ENCODE peak calls at places on chromosome 14, in four cellular contexts. One of them, this sample, is unnamed.

GRCh38 chr14:77607741-77608302 is 8.6 kb downstream of the SPTLC2 start:
- DNase-seq in neuronal stem cell: no peak
- DNase-seq in CD4-positive, alpha-beta memory T cell: no peak
- DNase-seq in CD8-positive, alpha-beta T cell: no peak
- DNase-seq in this sample: no peak

GRCh38 chr14:54312166-54312801 is 84.5 kb upstream of the CDKN3 start:
- DNase-seq in neuronal stem cell: no peak
- DNase-seq in CD4-positive, alpha-beta memory T cell: no peak
- DNase-seq in CD8-positive, alpha-beta T cell: no peak
- DNase-seq in this sample: no peak

GRCh38 chr14:33954016-33954598 is 3.2 kb upstream of the EGLN3 start:
- DNase-seq in neuronal stem cell: no peak
- DNase-seq in CD4-positive, alpha-beta memory T cell: no peak
- DNase-seq in CD8-positive, alpha-beta T cell: no peak
- DNase-seq in this sample: no peak

GRCh38 chr14:104228716-104229620 is 90.6 kb downstream of the KIF26A start:
- DNase-seq in neuronal stem cell: no peak
- DNase-seq in CD4-positive, alpha-beta memory T cell: no peak
- DNase-seq in CD8-positive, alpha-beta T cell: no peak
- DNase-seq in this sample: no peak

GRCh38 chr14:74543771-74544170 is 50.2 kb downstream of the ISCA2 start:
- DNase-seq in neuronal stem cell: no peak
- DNase-seq in CD4-positive, alpha-beta memory T cell: no peak
- DNase-seq in CD8-positive, alpha-beta T cell: no peak
- DNase-seq in this sample: no peak

GRCh38 chr14:88323086-88323519 is at the start of gene KCNK10:
- DNase-seq in neuronal stem cell: no peak
- DNase-seq in CD4-positive, alpha-beta memory T cell: no peak
- DNase-seq in CD8-positive, alpha-beta T cell: no peak
- DNase-seq in this sample: no peak

GRCh38 chr14:24984846-24985589 is 64.9 kb downstream of the STXBP6 start:
- DNase-seq in neuronal stem cell: no peak
- DNase-seq in CD4-positive, alpha-beta memory T cell: no peak
- DNase-seq in CD8-positive, alpha-beta T cell: no peak
- DNase-seq in this sample: peak; percentile 78

GRCh38 chr14:90023176-90023896 is 38.5 kb upstream of the KCNK13 start:
- DNase-seq in neuronal stem cell: no peak
- DNase-seq in CD4-positive, alpha-beta memory T cell: no peak
- DNase-seq in CD8-positive, alpha-beta T cell: no peak
- DNase-seq in this sample: no peak

GRCh38 chr14:59275668-59276067 is 87.2 kb downstream of the DAAM1 start:
- DNase-seq in neuronal stem cell: no peak
- DNase-seq in CD4-positive, alpha-beta memory T cell: no peak
- DNase-seq in CD8-positive, alpha-beta T cell: no peak
- DNase-seq in this sample: no peak

GRCh38 chr14:99730876-99731351 is 46.8 kb downstream of the CYP46A1 start:
- DNase-seq in neuronal stem cell: no peak
- DNase-seq in CD4-positive, alpha-beta memory T cell: no peak
- DNase-seq in CD8-positive, alpha-beta T cell: no peak
- DNase-seq in this sample: peak; percentile 71

GRCh38 chr14:105023791-105024480 is 3.1 kb upstream of the CDCA4 start:
- DNase-seq in neuronal stem cell: no peak
- DNase-seq in CD4-positive, alpha-beta memory T cell: no peak
- DNase-seq in CD8-positive, alpha-beta T cell: no peak
- DNase-seq in this sample: no peak

GRCh38 chr14:75435473-75435872 is 7.7 kb downstream of the JDP2 start:
- DNase-seq in neuronal stem cell: no peak
- DNase-seq in CD4-positive, alpha-beta memory T cell: no peak
- DNase-seq in CD8-positive, alpha-beta T cell: no peak
- DNase-seq in this sample: no peak

GRCh38 chr14:24325131-24325530 is 9.7 kb downstream of the ADCY4 start:
- DNase-seq in neuronal stem cell: no peak
- DNase-seq in CD4-positive, alpha-beta memory T cell: no peak
- DNase-seq in CD8-positive, alpha-beta T cell: no peak
- DNase-seq in this sample: no peak

GRCh38 chr14:106831322-106831720 is 1304.9 kb downstream of the TMEM121 start:
- DNase-seq in neuronal stem cell: no peak
- DNase-seq in CD4-positive, alpha-beta memory T cell: peak; percentile 32
- DNase-seq in CD8-positive, alpha-beta T cell: peak; percentile 66
- DNase-seq in this sample: no peak

GRCh38 chr14:37150414-37150813 is 22.0 kb downstream of the SLC25A21 start:
- DNase-seq in neuronal stem cell: no peak
- DNase-seq in CD4-positive, alpha-beta memory T cell: no peak
- DNase-seq in CD8-positive, alpha-beta T cell: no peak
- DNase-seq in this sample: no peak

GRCh38 chr14:99531221-99532096 is 50.2 kb downstream of the CCNK start:
- DNase-seq in neuronal stem cell: peak; percentile 56
- DNase-seq in CD4-positive, alpha-beta memory T cell: no peak
- DNase-seq in CD8-positive, alpha-beta T cell: no peak
- DNase-seq in this sample: no peak

GRCh38 chr14:61281186-61281676 is at the start of gene TMEM30B:
- DNase-seq in neuronal stem cell: no peak
- DNase-seq in CD4-positive, alpha-beta memory T cell: no peak
- DNase-seq in CD8-positive, alpha-beta T cell: peak; percentile 54
- DNase-seq in this sample: no peak

GRCh38 chr14:64682173-64682710 is 22.0 kb upstream of the PLEKHG3 start:
- DNase-seq in neuronal stem cell: no peak
- DNase-seq in CD4-positive, alpha-beta memory T cell: no peak
- DNase-seq in CD8-positive, alpha-beta T cell: no peak
- DNase-seq in this sample: peak; percentile 88

GRCh38 chr14:89673499-89674225 is 256.6 kb upstream of the FOXN3 start:
- DNase-seq in neuronal stem cell: no peak
- DNase-seq in CD4-positive, alpha-beta memory T cell: no peak
- DNase-seq in CD8-positive, alpha-beta T cell: no peak
- DNase-seq in this sample: no peak

GRCh38 chr14:96574633-96575191 is 72.5 kb downstream of the PAPOLA start:
- DNase-seq in neuronal stem cell: no peak
- DNase-seq in CD4-positive, alpha-beta memory T cell: no peak
- DNase-seq in CD8-positive, alpha-beta T cell: no peak
- DNase-seq in this sample: no peak

GRCh38 chr14:92589213-92589852 is 75.8 kb downstream of the RIN3 start:
- DNase-seq in neuronal stem cell: no peak
- DNase-seq in CD4-positive, alpha-beta memory T cell: no peak
- DNase-seq in CD8-positive, alpha-beta T cell: no peak
- DNase-seq in this sample: peak; percentile 56

GRCh38 chr14:104893435-104894207 is 28.6 kb downstream of the CEP170B start:
- DNase-seq in neuronal stem cell: no peak
- DNase-seq in CD4-positive, alpha-beta memory T cell: no peak
- DNase-seq in CD8-positive, alpha-beta T cell: no peak
- DNase-seq in this sample: peak; percentile 59

GRCh38 chr14:82694820-82695219 is 1161.2 kb upstream of the SEL1L start:
- DNase-seq in neuronal stem cell: no peak
- DNase-seq in CD4-positive, alpha-beta memory T cell: no peak
- DNase-seq in CD8-positive, alpha-beta T cell: no peak
- DNase-seq in this sample: no peak

GRCh38 chr14:45271858-45272537 is 19.0 kb upstream of the MIS18BP1 start:
- DNase-seq in neuronal stem cell: no peak
- DNase-seq in CD4-positive, alpha-beta memory T cell: no peak
- DNase-seq in CD8-positive, alpha-beta T cell: no peak
- DNase-seq in this sample: no peak

GRCh38 chr14:106586098-106586704 is 1059.8 kb downstream of the TMEM121 start:
- DNase-seq in neuronal stem cell: no peak
- DNase-seq in CD4-positive, alpha-beta memory T cell: peak; percentile 55
- DNase-seq in CD8-positive, alpha-beta T cell: peak; percentile 73
- DNase-seq in this sample: no peak

GRCh38 chr14:69812725-69813124 is 15.7 kb upstream of the SLC10A1 start:
- DNase-seq in neuronal stem cell: no peak
- DNase-seq in CD4-positive, alpha-beta memory T cell: no peak
- DNase-seq in CD8-positive, alpha-beta T cell: no peak
- DNase-seq in this sample: no peak

GRCh38 chr14:36271939-36272907 is 48.2 kb downstream of the MBIP start:
- DNase-seq in neuronal stem cell: no peak
- DNase-seq in CD4-positive, alpha-beta memory T cell: no peak
- DNase-seq in CD8-positive, alpha-beta T cell: no peak
- DNase-seq in this sample: no peak

GRCh38 chr14:63760014-63760413 is 32.1 kb upstream of the SGPP1 start:
- DNase-seq in neuronal stem cell: no peak
- DNase-seq in CD4-positive, alpha-beta memory T cell: no peak
- DNase-seq in CD8-positive, alpha-beta T cell: no peak
- DNase-seq in this sample: no peak

GRCh38 chr14:92890830-92891598 is 31.9 kb upstream of the CHGA start:
- DNase-seq in neuronal stem cell: no peak
- DNase-seq in CD4-positive, alpha-beta memory T cell: no peak
- DNase-seq in CD8-positive, alpha-beta T cell: no peak
- DNase-seq in this sample: no peak

GRCh38 chr14:77376380-77376770 is 519 bp downstream of the TMED8 start:
- DNase-seq in neuronal stem cell: peak; percentile 14
- DNase-seq in CD4-positive, alpha-beta memory T cell: no peak
- DNase-seq in CD8-positive, alpha-beta T cell: peak; percentile 25
- DNase-seq in this sample: no peak

GRCh38 chr14:52399886-52400599 is 85.9 kb downstream of the PTGER2 start:
- DNase-seq in neuronal stem cell: no peak
- DNase-seq in CD4-positive, alpha-beta memory T cell: no peak
- DNase-seq in CD8-positive, alpha-beta T cell: no peak
- DNase-seq in this sample: no peak

GRCh38 chr14:52397844-52398243 is 83.7 kb downstream of the PTGER2 start:
- DNase-seq in neuronal stem cell: no peak
- DNase-seq in CD4-positive, alpha-beta memory T cell: no peak
- DNase-seq in CD8-positive, alpha-beta T cell: no peak
- DNase-seq in this sample: no peak

GRCh38 chr14:52395728-52396127 is 81.6 kb downstream of the PTGER2 start:
- DNase-seq in neuronal stem cell: no peak
- DNase-seq in CD4-positive, alpha-beta memory T cell: no peak
- DNase-seq in CD8-positive, alpha-beta T cell: no peak
- DNase-seq in this sample: no peak

GRCh38 chr14:52400846-52401245 is 86.7 kb downstream of the PTGER2 start:
- DNase-seq in neuronal stem cell: no peak
- DNase-seq in CD4-positive, alpha-beta memory T cell: peak; percentile 58
- DNase-seq in CD8-positive, alpha-beta T cell: no peak
- DNase-seq in this sample: no peak

GRCh38 chr14:52399104-52399503 is 85.0 kb downstream of the PTGER2 start:
- DNase-seq in neuronal stem cell: no peak
- DNase-seq in CD4-positive, alpha-beta memory T cell: no peak
- DNase-seq in CD8-positive, alpha-beta T cell: no peak
- DNase-seq in this sample: no peak
- H3K27ac ChIP-seq in neuronal stem cell: no peak overlapping the region
- H3K27ac ChIP-seq in CD4-positive, alpha-beta memory T cell: no peak overlapping the region
- H3K27ac ChIP-seq in CD8-positive, alpha-beta T cell: no peak overlapping the region
- H3K27ac ChIP-seq in this sample: no peak overlapping the region

DNA sequence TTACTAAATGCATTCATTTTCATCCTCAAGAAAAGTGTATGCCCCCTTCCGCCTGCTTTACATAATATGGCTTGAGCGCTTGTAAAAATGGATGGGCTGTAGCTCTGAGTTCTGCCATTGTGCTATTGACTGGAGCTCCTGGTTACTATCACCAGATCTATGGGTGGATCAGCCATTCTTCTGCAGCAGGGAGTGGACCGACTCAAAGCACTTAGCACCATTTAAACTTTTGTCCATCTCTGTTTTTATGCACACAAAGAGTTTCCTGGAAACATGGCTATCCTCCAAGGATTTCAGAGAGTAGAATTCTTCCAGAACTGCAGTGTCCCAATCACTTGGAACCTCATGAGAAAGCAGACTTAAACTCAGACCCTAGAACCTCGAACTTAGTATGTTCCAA is 4.5 kb upstream of the NUMB start:
- DNase-seq in neuronal stem cell: no peak
- DNase-seq in CD4-positive, alpha-beta memory T cell: no peak
- DNase-seq in CD8-positive, alpha-beta T cell: no peak
- DNase-seq in this sample: no peak
- H3K27ac ChIP-seq in neuronal stem cell: no peak overlapping the region
- H3K27ac ChIP-seq in CD4-positive, alpha-beta memory T cell: no peak overlapping the region
- H3K27ac ChIP-seq in CD8-positive, alpha-beta T cell: no peak overlapping the region
- H3K27ac ChIP-seq in this sample: peak overlapping the region; percentile 98

GRCh38 chr14:55846852-55847471 is 267.0 kb downstream of the KTN1 start:
- DNase-seq in neuronal stem cell: no peak
- DNase-seq in CD4-positive, alpha-beta memory T cell: no peak
- DNase-seq in CD8-positive, alpha-beta T cell: no peak
- DNase-seq in this sample: peak; percentile 75
- H3K27ac ChIP-seq in neuronal stem cell: no peak overlapping the region
- H3K27ac ChIP-seq in CD4-positive, alpha-beta memory T cell: no peak overlapping the region
- H3K27ac ChIP-seq in CD8-positive, alpha-beta T cell: no peak overlapping the region
- H3K27ac ChIP-seq in this sample: no peak overlapping the region

GRCh38 chr14:84482256-84483071 is 1047.5 kb upstream of the FLRT2 start:
- DNase-seq in neuronal stem cell: peak; percentile 12
- DNase-seq in CD4-positive, alpha-beta memory T cell: no peak
- DNase-seq in CD8-positive, alpha-beta T cell: no peak
- DNase-seq in this sample: no peak
- H3K27ac ChIP-seq in neuronal stem cell: peak overlapping the region; percentile 92
- H3K27ac ChIP-seq in CD4-positive, alpha-beta memory T cell: no peak overlapping the region
- H3K27ac ChIP-seq in CD8-positive, alpha-beta T cell: no peak overlapping the region
- H3K27ac ChIP-seq in this sample: no peak overlapping the region

GRCh38 chr14:101791919-101792572 is 30.5 kb downstream of the PPP2R5C start:
- DNase-seq in neuronal stem cell: no peak
- DNase-seq in CD4-positive, alpha-beta memory T cell: peak; percentile 42
- DNase-seq in CD8-positive, alpha-beta T cell: no peak
- DNase-seq in this sample: no peak
- H3K27ac ChIP-seq in neuronal stem cell: no peak overlapping the region
- H3K27ac ChIP-seq in CD4-positive, alpha-beta memory T cell: peak overlapping the region; percentile 58
- H3K27ac ChIP-seq in CD8-positive, alpha-beta T cell: peak overlapping the region; percentile 7
- H3K27ac ChIP-seq in this sample: peak overlapping the region; percentile 71

DNA sequence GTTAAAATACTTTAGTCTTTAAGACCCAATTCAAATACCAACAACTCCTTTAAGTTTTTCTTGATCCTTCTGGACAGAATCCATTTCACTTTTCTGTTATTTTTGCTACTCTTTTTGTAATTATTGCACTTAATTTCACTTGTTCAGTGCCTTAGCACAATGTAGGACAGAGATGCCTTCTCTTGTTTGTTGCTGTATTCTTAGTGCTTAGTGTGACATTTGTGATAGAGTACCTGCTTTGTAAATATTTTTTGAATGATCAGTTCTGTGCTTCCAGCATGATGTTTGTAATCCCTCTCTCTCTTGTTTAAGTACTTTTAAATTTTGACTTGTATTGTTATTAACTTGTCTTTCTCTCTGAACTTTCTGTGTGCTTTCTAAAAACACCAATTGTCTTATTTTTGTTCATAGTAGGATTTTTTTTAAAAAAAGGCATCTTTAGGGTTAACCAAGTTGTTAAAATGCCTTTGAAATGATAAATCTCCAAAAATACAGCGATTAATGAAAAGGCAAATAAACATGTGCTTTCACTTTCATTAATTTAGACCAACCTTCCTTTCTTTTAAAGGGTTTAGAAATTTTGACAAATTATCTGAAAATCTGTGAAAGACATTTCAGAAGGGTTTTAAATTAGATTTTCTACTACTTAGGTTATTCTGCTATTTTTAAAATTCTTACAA is 11.9 kb downstream of the NAA30 start:
- DNase-seq in neuronal stem cell: no peak
- DNase-seq in CD4-positive, alpha-beta memory T cell: no peak
- DNase-seq in CD8-positive, alpha-beta T cell: no peak
- DNase-seq in this sample: no peak
- H3K27ac ChIP-seq in neuronal stem cell: no peak overlapping the region
- H3K27ac ChIP-seq in CD4-positive, alpha-beta memory T cell: no peak overlapping the region
- H3K27ac ChIP-seq in CD8-positive, alpha-beta T cell: no peak overlapping the region
- H3K27ac ChIP-seq in this sample: no peak overlapping the region